ENCODE peak calls at places on chromosome 11, in six cellular contexts. R is activated CD8-positive, alpha-beta memory T cell treated with anti-CD3 and anti-CD28 coated beads for 24 hours; I is CD8-positive, alpha-beta memory T cell; N is activated CD8-positive, alpha-beta T cell treated with anti-CD3 and anti-CD28 coated beads for 36 hours; Z is KBM-7; F is 8988T. T is an unnamed sample.
A peak's percentile ranks its signal among the peaks of the same experiment; 100 is the strongest.

GRCh38 chr11:76770642-76771445 is 12.3 kb upstream of the TSKU start:
- DNase-seq in Z (no peak), F (no peak), N (no peak), R (no peak), I (no peak), T (peak; percentile 62)

GRCh38 chr11:132941761-132942160 is 590.5 kb downstream of the OPCML start:
- DNase-seq in I (no peak), F (no peak), N (no peak), Z (no peak), R (no peak), T (no peak)

GRCh38 chr11:35906681-35907080 is 37.2 kb upstream of the LDLRAD3 start:
- DNase-seq in R (no peak), Z (no peak), I (no peak), N (no peak), F (no peak), T (no peak)

GRCh38 chr11:66059966-66060680 is 8.0 kb downstream of the SF3B2 start:
- DNase-seq in N (no peak), R (no peak), Z (no peak), F (no peak), I (no peak), T (no peak)

GRCh38 chr11:64352099-64353005 is 6.6 kb upstream of the RPS6KA4 start:
- DNase-seq in Z (no peak), R (no peak), N (no peak), I (no peak), F (peak; percentile 28), T (no peak)

GRCh38 chr11:2381494-2382128 is 4.5 kb downstream of the CD81 start:
- DNase-seq in F (no peak), N (no peak), I (no peak), Z (no peak), R (no peak), T (peak; percentile 11)

GRCh38 chr11:86722041-86722440 is 49.6 kb upstream of the ME3 start:
- DNase-seq in Z (no peak), N (no peak), R (no peak), F (no peak), I (no peak), T (no peak)

GRCh38 chr11:61168292-61168691 is 7.1 kb upstream of the VPS37C start:
- DNase-seq in N (no peak), I (no peak), F (no peak), R (no peak), Z (no peak), T (no peak)

GRCh38 chr11:3215346-3216026 is 3.1 kb downstream of the MRGPRG start:
- DNase-seq in Z (no peak), F (peak; percentile 27), I (no peak), N (no peak), R (no peak), T (no peak)

GRCh38 chr11:8363924-8364323 is 100.2 kb upstream of the LMO1 start:
- DNase-seq in I (no peak), R (no peak), N (no peak), F (no peak), Z (no peak), T (no peak)

GRCh38 chr11:70845761-70846160 is 406.6 kb downstream of the SHANK2 start:
- DNase-seq in Z (no peak), N (no peak), R (no peak), I (no peak), F (no peak), T (no peak)

GRCh38 chr11:123173040-123173855 is 21.8 kb downstream of the CLMP start:
- DNase-seq in R (no peak), Z (no peak), N (no peak), F (no peak), I (no peak), T (no peak)

GRCh38 chr11:8694137-8694536 is 11.5 kb downstream of the RPL27A start:
- DNase-seq in I (no peak), Z (no peak), R (no peak), F (no peak), N (no peak), T (no peak)

GRCh38 chr11:61961570-61962212 is 5.7 kb downstream of the FTH1 start:
- DNase-seq in N (no peak), I (no peak), F (peak; percentile 27), R (peak; percentile 52), Z (no peak), T (peak; percentile 39)

GRCh38 chr11:70082829-70083228 is 4.7 kb downstream of the ANO1 start:
- DNase-seq in Z (no peak), F (peak; percentile 79), N (peak; percentile 9), I (no peak), R (no peak), T (no peak)

GRCh38 chr11:2417856-2418705 is 17.5 kb downstream of the TSSC4 start:
- DNase-seq in Z (no peak), I (no peak), N (no peak), F (no peak), R (no peak), T (peak; percentile 13)

GRCh38 chr11:65017927-65018326 is 4.0 kb downstream of the ARL2 start:
- DNase-seq in Z (no peak), I (no peak), N (no peak), F (no peak), R (no peak), T (no peak)

GRCh38 chr11:19511066-19511412 is 201.6 kb upstream of the NAV2 start:
- DNase-seq in N (no peak), F (no peak), R (no peak), Z (no peak), I (no peak), T (no peak)

GRCh38 chr11:29183301-29183700 is 833.5 kb downstream of the KCNA4 start:
- DNase-seq in N (no peak), Z (no peak), I (no peak), R (no peak), F (no peak), T (no peak)

GRCh38 chr11:62856333-62856910 is 17.0 kb upstream of the WDR74 start:
- DNase-seq in F (no peak), I (no peak), N (no peak), R (no peak), Z (no peak), T (no peak)

GRCh38 chr11:528815-529728 is 6.3 kb downstream of the HRAS start:
- DNase-seq in I (no peak), R (no peak), Z (no peak), N (no peak), F (no peak), T (no peak)

GRCh38 chr11:75532200-75532972 is 6.6 kb upstream of the GDPD5 start:
- DNase-seq in Z (peak; percentile 79), F (peak; percentile 93), I (peak; percentile 73), R (peak; percentile 93), N (peak; percentile 89), T (peak; percentile 76)

GRCh38 chr11:114846040-114846791 is 167.9 kb downstream of the NXPE2 start:
- DNase-seq in Z (no peak), F (no peak), I (no peak), N (no peak), R (no peak), T (no peak)

GRCh38 chr11:12543596-12544415 is 130.4 kb upstream of the TEAD1 start:
- DNase-seq in Z (no peak), R (no peak), N (no peak), F (no peak), I (no peak), T (no peak)

GRCh38 chr11:22728600-22729394 is 62.4 kb downstream of the GAS2 start:
- DNase-seq in I (no peak), F (no peak), Z (no peak), N (no peak), R (no peak), T (no peak)

GRCh38 chr11:20360650-20361049 is 2.9 kb upstream of the HTATIP2 start:
- DNase-seq in R (peak; percentile 66), F (no peak), I (no peak), Z (peak; percentile 30), N (peak; percentile 61), T (no peak)

GRCh38 chr11:70650075-70650909 is 252.0 kb downstream of the CTTN start:
- DNase-seq in F (peak; percentile 83), I (no peak), N (peak; percentile 65), R (peak; percentile 60), Z (peak; percentile 67), T (peak; percentile 65)

GRCh38 chr11:23021287-23021863 is 161.1 kb upstream of the CCDC179 start:
- DNase-seq in I (no peak), R (no peak), N (peak; percentile 13), Z (peak; percentile 23), F (peak; percentile 31), T (no peak)

GRCh38 chr11:120326228-120326627 is 1.1 kb downstream of the TLCD5 start:
- DNase-seq in F (no peak), R (no peak), N (no peak), Z (no peak), I (no peak), T (no peak)

GRCh38 chr11:122706689-122707088 is 51.2 kb downstream of the UBASH3B start:
- DNase-seq in R (no peak), F (no peak), Z (no peak), I (no peak), N (no peak), T (no peak)

GRCh38 chr11:129973809-129974208 is 28.8 kb downstream of the PRDM10 start:
- DNase-seq in I (no peak), Z (no peak), N (no peak), F (no peak), R (no peak), T (no peak)

GRCh38 chr11:460331-461199 is 10.5 kb downstream of the PTDSS2 start:
- DNase-seq in Z (no peak), N (no peak), R (no peak), I (no peak), F (no peak), T (no peak)

GRCh38 chr11:117219455-117219854 is 12.4 kb downstream of the PCSK7 start:
- DNase-seq in R (no peak), F (no peak), Z (no peak), I (no peak), N (no peak), T (no peak)